ENCODE peak calls at places on chromosomes 2 and 18, in five cellular contexts. B, I, A, G and N are unnamed samples.

GRCh38 chr2:191012845-191013616 is 940 bp downstream of the STAT1 start:
- DNase-seq in B (peak; percentile 77), I (no peak), A (no peak), G (peak; percentile 58), N (no peak)

GRCh38 chr18:35713545-35713944 is 132.0 kb downstream of the GALNT1 start:
- DNase-seq in B (peak; percentile 59), I (no peak), A (peak; percentile 69), G (no peak), N (no peak)

GRCh38 chr18:57148263-57148662 is 1.4 kb downstream of the BOD1L2 start:
- DNase-seq in B (no peak), I (no peak), A (no peak), G (no peak), N (no peak)

GRCh38 chr2:240412975-240413812 is 22.3 kb upstream of the GPC1 start:
- DNase-seq in B (no peak), I (no peak), A (no peak), G (no peak), N (no peak)

GRCh38 chr2:54310314-54310713 is 54.3 kb upstream of the TSPYL6 start:
- DNase-seq in B (no peak), I (no peak), A (peak; percentile 41), G (no peak), N (no peak)

GRCh38 chr18:49510393-49511115 is 23.5 kb upstream of the C18orf32 start:
- DNase-seq in B (peak; percentile 60), I (peak; percentile 33), A (peak; percentile 55), G (peak; percentile 47), N (peak; percentile 38)

GRCh38 chr2:238596571-238597551 is 170.1 kb downstream of the ASB1 start:
- DNase-seq in B (peak; percentile 81), I (no peak), A (peak; percentile 94), G (no peak), N (no peak)

GRCh38 chr2:238649123-238649522 is 198.8 kb upstream of the TWIST2 start:
- DNase-seq in B (no peak), I (no peak), A (no peak), G (no peak), N (no peak)

GRCh38 chr2:6999161-6999877 is 82.1 kb downstream of the RNF144A start:
- DNase-seq in B (no peak), I (no peak), A (no peak), G (peak; percentile 94), N (no peak)

GRCh38 chr2:139790807-139791206 is 1010.6 kb upstream of the NXPH2 start:
- DNase-seq in B (peak; percentile 3), I (no peak), A (no peak), G (no peak), N (no peak)

GRCh38 chr2:240258685-240259084 is 118.2 kb upstream of the OTOS start:
- DNase-seq in B (no peak), I (no peak), A (no peak), G (no peak), N (no peak)

GRCh38 chr18:51998711-51999110 is 341.3 kb upstream of the DCC start:
- DNase-seq in B (no peak), I (no peak), A (no peak), G (no peak), N (no peak)

GRCh38 chr2:29747786-29748470 is 173.5 kb downstream of the ALK start:
- DNase-seq in B (peak; percentile 41), I (peak; percentile 4), A (peak; percentile 96), G (no peak), N (no peak)

GRCh38 chr2:170813611-170814550 is 2.8 kb upstream of the GAD1 start:
- DNase-seq in B (peak; percentile 48), I (no peak), A (peak; percentile 42), G (no peak), N (no peak)

GRCh38 chr18:8708670-8709069 is 3.3 kb downstream of the MTCL1 start:
- DNase-seq in B (no peak), I (no peak), A (no peak), G (no peak), N (no peak)

GRCh38 chr2:219405451-219405850 is 12.7 kb upstream of the DES start:
- DNase-seq in B (no peak), I (no peak), A (no peak), G (no peak), N (no peak)

GRCh38 chr2:176098366-176099158 is 1.0 kb upstream of the HOXD12 start:
- DNase-seq in B (no peak), I (no peak), A (peak; percentile 34), G (no peak), N (no peak)

GRCh38 chr2:99881901-99882591 is 260.3 kb downstream of the AFF3 start:
- DNase-seq in B (peak; percentile 72), I (no peak), A (peak; percentile 95), G (no peak), N (no peak)

GRCh38 chr2:207258191-207258991 is 92.6 kb upstream of the KLF7 start:
- DNase-seq in B (peak; percentile 98), I (no peak), A (peak; percentile 100), G (no peak), N (no peak)

GRCh38 chr2:192146069-192147006 is 48.4 kb downstream of the TMEFF2 start:
- DNase-seq in B (peak; percentile 36), I (no peak), A (peak; percentile 73), G (no peak), N (no peak)

GRCh38 chr2:54720563-54720962 is 2.9 kb upstream of the EML6 start:
- DNase-seq in B (no peak), I (no peak), A (no peak), G (no peak), N (no peak)

GRCh38 chr2:86453838-86454237 is 12.7 kb downstream of the KDM3A start:
- DNase-seq in B (peak; percentile 64), I (no peak), A (peak; percentile 86), G (no peak), N (no peak)

GRCh38 chr2:160278101-160278888 is 78.2 kb upstream of the ITGB6 start:
- DNase-seq in B (no peak), I (no peak), A (no peak), G (no peak), N (no peak)

GRCh38 chr2:219987830-219988229 is 360.4 kb downstream of the SLC4A3 start:
- DNase-seq in B (peak; percentile 77), I (no peak), A (peak; percentile 78), G (no peak), N (no peak)